ENCODE peak calls at places on chromosomes 5 and 9, in seven cellular contexts. One of them, this sample, is unnamed.

GRCh38 chr9:89428901-89429890 is 68.7 kb downstream of the SEMA4D start:
- DNase-seq in NCI-H187 treated with DMSO at 0.1 percent for 48 hours: no peak
- DNase-seq in NCI-H1105 treated with DMSO at 0.1 percent for 48 hours: no peak
- DNase-seq in effector CD8-positive, alpha-beta T cell: peak
- DNase-seq in NCI-H526: no peak
- DNase-seq in SJCRH30: no peak
- DNase-seq in smooth muscle cell of the brain vasculature: no peak
- DNase-seq in this sample: no peak

GRCh38 chr9:128099932-128100491 is 27.5 kb downstream of the PTGES2 start:
- DNase-seq in NCI-H187 treated with DMSO at 0.1 percent for 48 hours: no peak
- DNase-seq in NCI-H1105 treated with DMSO at 0.1 percent for 48 hours: no peak
- DNase-seq in effector CD8-positive, alpha-beta T cell: no peak
- DNase-seq in NCI-H526: no peak
- DNase-seq in SJCRH30: peak
- DNase-seq in smooth muscle cell of the brain vasculature: no peak
- DNase-seq in this sample: no peak

GRCh38 chr9:124541824-124542223 is 34.6 kb upstream of the NR5A1 start:
- DNase-seq in NCI-H187 treated with DMSO at 0.1 percent for 48 hours: no peak
- DNase-seq in NCI-H1105 treated with DMSO at 0.1 percent for 48 hours: no peak
- DNase-seq in effector CD8-positive, alpha-beta T cell: no peak
- DNase-seq in NCI-H526: no peak
- DNase-seq in SJCRH30: no peak
- DNase-seq in smooth muscle cell of the brain vasculature: no peak
- DNase-seq in this sample: no peak

GRCh38 chr9:37066139-37066725 is 32.2 kb upstream of the PAX5 start:
- DNase-seq in NCI-H187 treated with DMSO at 0.1 percent for 48 hours: no peak
- DNase-seq in NCI-H1105 treated with DMSO at 0.1 percent for 48 hours: no peak
- DNase-seq in effector CD8-positive, alpha-beta T cell: no peak
- DNase-seq in NCI-H526: no peak
- DNase-seq in SJCRH30: no peak
- DNase-seq in smooth muscle cell of the brain vasculature: no peak
- DNase-seq in this sample: no peak

GRCh38 chr5:68187268-68188055 is 28.1 kb upstream of the PIK3R1 start:
- DNase-seq in NCI-H187 treated with DMSO at 0.1 percent for 48 hours: no peak
- DNase-seq in NCI-H1105 treated with DMSO at 0.1 percent for 48 hours: no peak
- DNase-seq in effector CD8-positive, alpha-beta T cell: no peak
- DNase-seq in NCI-H526: peak
- DNase-seq in SJCRH30: peak
- DNase-seq in smooth muscle cell of the brain vasculature: no peak
- DNase-seq in this sample: no peak

GRCh38 chr5:94849821-94850736 is 231.6 kb downstream of the SLF1 start:
- DNase-seq in NCI-H187 treated with DMSO at 0.1 percent for 48 hours: no peak
- DNase-seq in NCI-H1105 treated with DMSO at 0.1 percent for 48 hours: peak
- DNase-seq in effector CD8-positive, alpha-beta T cell: no peak
- DNase-seq in NCI-H526: peak
- DNase-seq in SJCRH30: peak
- DNase-seq in smooth muscle cell of the brain vasculature: no peak
- DNase-seq in this sample: no peak

GRCh38 chr9:38358390-38359296 is 33.9 kb upstream of the ALDH1B1 start:
- DNase-seq in NCI-H187 treated with DMSO at 0.1 percent for 48 hours: no peak
- DNase-seq in NCI-H1105 treated with DMSO at 0.1 percent for 48 hours: no peak
- DNase-seq in effector CD8-positive, alpha-beta T cell: no peak
- DNase-seq in NCI-H526: no peak
- DNase-seq in SJCRH30: no peak
- DNase-seq in smooth muscle cell of the brain vasculature: no peak
- DNase-seq in this sample: no peak

GRCh38 chr9:126805546-126806262 is 864 bp downstream of the ZBTB43 start:
- DNase-seq in NCI-H187 treated with DMSO at 0.1 percent for 48 hours: no peak
- DNase-seq in NCI-H1105 treated with DMSO at 0.1 percent for 48 hours: peak
- DNase-seq in effector CD8-positive, alpha-beta T cell: peak
- DNase-seq in NCI-H526: peak
- DNase-seq in SJCRH30: peak
- DNase-seq in smooth muscle cell of the brain vasculature: no peak
- DNase-seq in this sample: peak

GRCh38 chr5:169657127-169657526 is 20.1 kb downstream of the DOCK2 start:
- DNase-seq in NCI-H187 treated with DMSO at 0.1 percent for 48 hours: no peak
- DNase-seq in NCI-H1105 treated with DMSO at 0.1 percent for 48 hours: no peak
- DNase-seq in effector CD8-positive, alpha-beta T cell: no peak
- DNase-seq in NCI-H526: no peak
- DNase-seq in SJCRH30: no peak
- DNase-seq in smooth muscle cell of the brain vasculature: no peak
- DNase-seq in this sample: no peak

GRCh38 chr5:175129619-175130018 is 314.4 kb downstream of the DRD1 start:
- DNase-seq in NCI-H187 treated with DMSO at 0.1 percent for 48 hours: no peak
- DNase-seq in NCI-H1105 treated with DMSO at 0.1 percent for 48 hours: no peak
- DNase-seq in effector CD8-positive, alpha-beta T cell: no peak
- DNase-seq in NCI-H526: no peak
- DNase-seq in SJCRH30: no peak
- DNase-seq in smooth muscle cell of the brain vasculature: no peak
- DNase-seq in this sample: no peak

GRCh38 chr9:21919377-21920362 is 74.5 kb downstream of the CDKN2A start:
- DNase-seq in NCI-H187 treated with DMSO at 0.1 percent for 48 hours: no peak
- DNase-seq in NCI-H1105 treated with DMSO at 0.1 percent for 48 hours: peak
- DNase-seq in effector CD8-positive, alpha-beta T cell: no peak
- DNase-seq in NCI-H526: no peak
- DNase-seq in SJCRH30: peak
- DNase-seq in smooth muscle cell of the brain vasculature: no peak
- DNase-seq in this sample: no peak

GRCh38 chr5:65588694-65589093 is 25.6 kb downstream of the PPWD1 start:
- DNase-seq in NCI-H187 treated with DMSO at 0.1 percent for 48 hours: no peak
- DNase-seq in NCI-H1105 treated with DMSO at 0.1 percent for 48 hours: no peak
- DNase-seq in effector CD8-positive, alpha-beta T cell: no peak
- DNase-seq in NCI-H526: no peak
- DNase-seq in SJCRH30: no peak
- DNase-seq in smooth muscle cell of the brain vasculature: no peak
- DNase-seq in this sample: no peak

GRCh38 chr9:127991017-127991756 is 10.4 kb upstream of the EEIG1 start:
- DNase-seq in NCI-H187 treated with DMSO at 0.1 percent for 48 hours: no peak
- DNase-seq in NCI-H1105 treated with DMSO at 0.1 percent for 48 hours: peak
- DNase-seq in effector CD8-positive, alpha-beta T cell: no peak
- DNase-seq in NCI-H526: no peak
- DNase-seq in SJCRH30: no peak
- DNase-seq in smooth muscle cell of the brain vasculature: no peak
- DNase-seq in this sample: no peak

GRCh38 chr5:19886123-19886921 is 101.7 kb downstream of the CDH18 start:
- DNase-seq in NCI-H187 treated with DMSO at 0.1 percent for 48 hours: no peak
- DNase-seq in NCI-H1105 treated with DMSO at 0.1 percent for 48 hours: no peak
- DNase-seq in effector CD8-positive, alpha-beta T cell: no peak
- DNase-seq in NCI-H526: no peak
- DNase-seq in SJCRH30: no peak
- DNase-seq in smooth muscle cell of the brain vasculature: no peak
- DNase-seq in this sample: no peak

GRCh38 chr9:74872619-74873233 is 15.0 kb downstream of the TRPM6 start:
- DNase-seq in NCI-H187 treated with DMSO at 0.1 percent for 48 hours: no peak
- DNase-seq in NCI-H1105 treated with DMSO at 0.1 percent for 48 hours: no peak
- DNase-seq in effector CD8-positive, alpha-beta T cell: no peak
- DNase-seq in NCI-H526: no peak
- DNase-seq in SJCRH30: no peak
- DNase-seq in smooth muscle cell of the brain vasculature: no peak
- DNase-seq in this sample: no peak

GRCh38 chr9:36442710-36443109 is 42.6 kb upstream of the RNF38 start:
- DNase-seq in NCI-H187 treated with DMSO at 0.1 percent for 48 hours: no peak
- DNase-seq in NCI-H1105 treated with DMSO at 0.1 percent for 48 hours: no peak
- DNase-seq in effector CD8-positive, alpha-beta T cell: no peak
- DNase-seq in NCI-H526: no peak
- DNase-seq in SJCRH30: no peak
- DNase-seq in smooth muscle cell of the brain vasculature: no peak
- DNase-seq in this sample: no peak

GRCh38 chr5:132663771-132664695 is 6.1 kb downstream of the IL13 start:
- DNase-seq in NCI-H187 treated with DMSO at 0.1 percent for 48 hours: no peak
- DNase-seq in NCI-H1105 treated with DMSO at 0.1 percent for 48 hours: no peak
- DNase-seq in effector CD8-positive, alpha-beta T cell: no peak
- DNase-seq in NCI-H526: no peak
- DNase-seq in SJCRH30: no peak
- DNase-seq in smooth muscle cell of the brain vasculature: no peak
- DNase-seq in this sample: no peak

GRCh38 chr9:131667576-131667975 is 72.3 kb downstream of the RAPGEF1 start:
- DNase-seq in NCI-H187 treated with DMSO at 0.1 percent for 48 hours: no peak
- DNase-seq in NCI-H1105 treated with DMSO at 0.1 percent for 48 hours: no peak
- DNase-seq in effector CD8-positive, alpha-beta T cell: no peak
- DNase-seq in NCI-H526: no peak
- DNase-seq in SJCRH30: no peak
- DNase-seq in smooth muscle cell of the brain vasculature: no peak
- DNase-seq in this sample: no peak

GRCh38 chr9:93093081-93093448 is 3.0 kb upstream of the CARD19 start:
- DNase-seq in NCI-H187 treated with DMSO at 0.1 percent for 48 hours: no peak
- DNase-seq in NCI-H1105 treated with DMSO at 0.1 percent for 48 hours: no peak
- DNase-seq in effector CD8-positive, alpha-beta T cell: no peak
- DNase-seq in NCI-H526: no peak
- DNase-seq in SJCRH30: no peak
- DNase-seq in smooth muscle cell of the brain vasculature: no peak
- DNase-seq in this sample: no peak

This sample was measured in activated naive CD8-positive, alpha-beta T cell treated with anti-CD3 and anti-CD28 coated beads, Interleukin-2, amount 50 U/mL, for 16 hours.